ENCODE peak calls at places on chromosomes 3 and 15, in eight cellular contexts. N, I, C, K, U, Y, A and M are unnamed samples.

GRCh38 chr15:51320843-51321242 is 17.6 kb downstream of the CYP19A1 start:
- DNase-seq in A (no peak), K (no peak), N (no peak), Y (no peak), C (no peak), I (no peak), U (no peak), M (no peak)

GRCh38 chr3:713225-713624 is 379.6 kb upstream of the CNTN6 start:
- DNase-seq in Y (no peak), U (no peak), A (no peak), C (no peak), K (no peak), I (no peak), N (no peak), M (peak)

GRCh38 chr15:50418041-50418583 is 6.1 kb upstream of the USP8 start:
- DNase-seq in N (peak), Y (peak), K (no peak), U (no peak), A (no peak), C (no peak), I (no peak), M (no peak)

GRCh38 chr3:177195242-177195940 is 1.9 kb downstream of the TBL1XR1 start:
- DNase-seq in K (peak), U (no peak), N (no peak), Y (no peak), C (no peak), A (no peak), I (no peak), M (no peak)

GRCh38 chr3:113614402-113614801 is 82.0 kb downstream of the USF3 start:
- DNase-seq in I (no peak), N (no peak), A (no peak), K (no peak), Y (no peak), U (no peak), C (peak), M (no peak)

GRCh38 chr3:86282106-86282787 is 708.7 kb downstream of the VGLL3 start:
- DNase-seq in K (no peak), U (no peak), C (no peak), I (peak), A (no peak), Y (no peak), N (no peak), M (no peak)

GRCh38 chr3:99482191-99482590 is 156.2 kb upstream of the COL8A1 start:
- DNase-seq in N (no peak), A (no peak), U (no peak), C (no peak), Y (peak), I (no peak), K (no peak), M (no peak)

GRCh38 chr3:140391041-140391440 is 286.8 kb upstream of the TRIM42 start:
- DNase-seq in Y (no peak), U (no peak), K (no peak), C (no peak), A (no peak), I (no peak), N (no peak), M (no peak)

GRCh38 chr15:62392411-62392810 is 227.3 kb upstream of the C2CD4B start:
- DNase-seq in A (no peak), Y (peak), U (peak), N (no peak), I (no peak), C (no peak), K (no peak), M (no peak)

GRCh38 chr15:32641517-32642059 is at the start of gene SCG5:
- DNase-seq in K (no peak), Y (no peak), I (peak), A (peak), C (no peak), N (no peak), U (peak), M (no peak)

GRCh38 chr3:161890147-161890625 is 393.6 kb downstream of the OTOL1 start:
- DNase-seq in I (no peak), K (peak), A (no peak), Y (peak), U (peak), C (no peak), N (peak), M (peak)

GRCh38 chr3:147409143-147410121 is at the start of gene ZIC1:
- DNase-seq in C (no peak), K (no peak), A (peak), N (no peak), Y (peak), U (peak), I (no peak), M (no peak)

GRCh38 chr3:165192610-165193192 is 3.5 kb downstream of the SLITRK3 start:
- DNase-seq in U (no peak), N (no peak), K (no peak), A (no peak), I (peak), Y (no peak), C (no peak), M (no peak)

GRCh38 chr3:53318522-53318921 is 28.8 kb downstream of the DCP1A start:
- DNase-seq in Y (peak), I (no peak), U (peak), N (no peak), K (no peak), C (no peak), A (no peak), M (no peak)